ENCODE peak calls at places on chromosomes 16 and 17, in eight cellular contexts. H is AG10803; G is stimulated activated CD4-positive, alpha-beta T cell treated with anti-CD3 and anti-CD28 coated beads, TNF-alpha, amount 100 ng/mL, for 1 hour; N is B cell; Q is activated CD8-positive, alpha-beta memory T cell treated with anti-CD3 and anti-CD28 coated beads, Interleukin-2, amount 50 U/mL, for 48 hours; C is HTR-8/SVneo; S is NCI-H1694; J is hypothalamus. K is an unnamed sample.

GRCh38 chr17:35894206-35894605 is 14.0 kb upstream of the CCL5 start:
- DNase-seq in S (no peak), N (no peak), J (no peak), Q (no peak), H (no peak), G (no peak), C (no peak), K (no peak)

GRCh38 chr17:47615766-47616424 is 33.8 kb upstream of the KPNB1 start:
- DNase-seq in H (peak; percentile 50), C (peak; percentile 64), N (peak; percentile 67), S (peak; percentile 72), Q (no peak), G (no peak), J (no peak), K (peak; percentile 42)

GRCh38 chr16:71778780-71779179 is 29.9 kb downstream of the AP1G1 start:
- DNase-seq in Q (no peak), G (no peak), N (no peak), H (no peak), S (no peak), J (no peak), C (no peak), K (no peak)

GRCh38 chr17:30821751-30822723 is 2.5 kb downstream of the CRLF3 start:
- DNase-seq in N (no peak), S (no peak), C (no peak), Q (no peak), G (no peak), J (no peak), H (peak; percentile 20), K (no peak)

GRCh38 chr17:13581925-13582324 is 19.8 kb downstream of the HS3ST3A1 start:
- DNase-seq in G (no peak), Q (no peak), J (no peak), H (no peak), C (no peak), N (no peak), S (no peak), K (no peak)

GRCh38 chr17:2030779-2031163 is 818 bp downstream of the DPH1 start:
- DNase-seq in Q (no peak), J (no peak), C (no peak), N (no peak), H (peak; percentile 90), S (no peak), G (no peak), K (no peak)

GRCh38 chr17:15233022-15233805 is 31.9 kb downstream of the PMP22 start:
- DNase-seq in S (no peak), C (peak; percentile 75), H (peak; percentile 68), G (no peak), J (no peak), Q (no peak), N (no peak), K (peak; percentile 26)

GRCh38 chr16:89117975-89118289 is 24.3 kb downstream of the ACSF3 start:
- DNase-seq in J (no peak), C (no peak), H (no peak), G (no peak), N (no peak), Q (no peak), S (no peak), K (no peak)

GRCh38 chr17:63544467-63545301 is 5.6 kb upstream of the DCAF7 start:
- DNase-seq in Q (no peak), J (no peak), C (no peak), H (no peak), G (no peak), N (no peak), S (no peak), K (no peak)

GRCh38 chr16:67000384-67001158 is 12.2 kb downstream of the CES4A start:
- DNase-seq in G (peak; percentile 37), J (peak; percentile 48), N (peak; percentile 84), H (no peak), Q (peak; percentile 75), S (no peak), C (peak; percentile 63), K (no peak)

GRCh38 chr17:4759776-4760236 is 11.9 kb upstream of the TM4SF5 start:
- DNase-seq in C (no peak), H (no peak), G (no peak), J (no peak), Q (no peak), S (no peak), N (no peak), K (no peak)

GRCh38 chr17:66016231-66016630 is 175.7 kb downstream of the CEP112 start:
- DNase-seq in H (no peak), C (no peak), G (no peak), Q (no peak), J (no peak), S (no peak), N (no peak), K (no peak)

GRCh38 chr17:42670199-42670924 is 6.4 kb downstream of the PLEKHH3 start:
- DNase-seq in H (no peak), J (no peak), S (no peak), C (no peak), Q (peak; percentile 72), G (no peak), N (peak; percentile 87), K (no peak)

GRCh38 chr17:57368637-57369336 is 112.5 kb downstream of the MSI2 start:
- DNase-seq in G (no peak), C (no peak), S (no peak), Q (no peak), H (no peak), N (no peak), J (no peak), K (no peak)

K was measured in dermis microvascular lymphatic vessel endothelial cell.